ENCODE peak calls at places on chromosomes 16 and 17, in ten cellular contexts. One of them, this sample, is unnamed.

GRCh38 chr16:11312718-11313492 is 31.8 kb upstream of the PRM1 start:
- DNase-seq in stimulated activated CD8-positive, alpha-beta memory T cell treated with anti-CD3 and anti-CD28 coated beads, Interleukin-7, amount 100 ng/mL, for 1 hour: no peak
- DNase-seq in SK-N-SH: no peak
- DNase-seq in activated T-helper 9 cell treated with anti-CD3 and anti-CD28 coated beads, Interleukin-2, amount 50 U/mL, for 16 hours: no peak
- DNase-seq in head of caudate nucleus: no peak
- DNase-seq in GM23248: peak
- DNase-seq in stimulated activated CD4-positive, alpha-beta T cell treated with anti-CD3 and anti-CD28 coated beads, Interleukin-1b, Interleukin-23, amount 100 ng/mL, for 4 hours: no peak
- DNase-seq in NCI-H1930: no peak
- DNase-seq in activated T-cell treated with anti-CD3 and anti-CD28 coated beads, Interleukin-2, amount 50 U/mL, for 1 hour: no peak
- DNase-seq in left ventricle myocardium inferior: no peak
- DNase-seq in this sample: peak

GRCh38 chr16:25721439-25721838 is 29.7 kb downstream of the HS3ST4 start:
- DNase-seq in SK-N-SH: no peak
- DNase-seq in GM23248: no peak
- DNase-seq in activated T-cell treated with anti-CD3 and anti-CD28 coated beads, Interleukin-2, amount 50 U/mL, for 1 hour: no peak
- DNase-seq in NCI-H1930: no peak
- DNase-seq in left ventricle myocardium inferior: no peak
- DNase-seq in activated T-helper 9 cell treated with anti-CD3 and anti-CD28 coated beads, Interleukin-2, amount 50 U/mL, for 16 hours: no peak
- DNase-seq in stimulated activated CD4-positive, alpha-beta T cell treated with anti-CD3 and anti-CD28 coated beads, Interleukin-1b, Interleukin-23, amount 100 ng/mL, for 4 hours: no peak
- DNase-seq in head of caudate nucleus: no peak
- DNase-seq in stimulated activated CD8-positive, alpha-beta memory T cell treated with anti-CD3 and anti-CD28 coated beads, Interleukin-7, amount 100 ng/mL, for 1 hour: no peak
- DNase-seq in this sample: no peak

GRCh38 chr16:24139282-24139681 is 116.9 kb upstream of the CACNG3 start:
- DNase-seq in activated T-helper 9 cell treated with anti-CD3 and anti-CD28 coated beads, Interleukin-2, amount 50 U/mL, for 16 hours: no peak
- DNase-seq in SK-N-SH: no peak
- DNase-seq in NCI-H1930: no peak
- DNase-seq in left ventricle myocardium inferior: no peak
- DNase-seq in GM23248: no peak
- DNase-seq in head of caudate nucleus: peak
- DNase-seq in stimulated activated CD4-positive, alpha-beta T cell treated with anti-CD3 and anti-CD28 coated beads, Interleukin-1b, Interleukin-23, amount 100 ng/mL, for 4 hours: no peak
- DNase-seq in stimulated activated CD8-positive, alpha-beta memory T cell treated with anti-CD3 and anti-CD28 coated beads, Interleukin-7, amount 100 ng/mL, for 1 hour: no peak
- DNase-seq in activated T-cell treated with anti-CD3 and anti-CD28 coated beads, Interleukin-2, amount 50 U/mL, for 1 hour: no peak
- DNase-seq in this sample: no peak

GRCh38 chr17:81345211-81346089 is 49.8 kb upstream of the BAHCC1 start:
- DNase-seq in left ventricle myocardium inferior: peak
- DNase-seq in activated T-cell treated with anti-CD3 and anti-CD28 coated beads, Interleukin-2, amount 50 U/mL, for 1 hour: peak
- DNase-seq in NCI-H1930: peak
- DNase-seq in GM23248: peak
- DNase-seq in SK-N-SH: peak
- DNase-seq in activated T-helper 9 cell treated with anti-CD3 and anti-CD28 coated beads, Interleukin-2, amount 50 U/mL, for 16 hours: peak
- DNase-seq in head of caudate nucleus: peak
- DNase-seq in stimulated activated CD4-positive, alpha-beta T cell treated with anti-CD3 and anti-CD28 coated beads, Interleukin-1b, Interleukin-23, amount 100 ng/mL, for 4 hours: peak
- DNase-seq in stimulated activated CD8-positive, alpha-beta memory T cell treated with anti-CD3 and anti-CD28 coated beads, Interleukin-7, amount 100 ng/mL, for 1 hour: no peak
- DNase-seq in this sample: peak

GRCh38 chr17:28551421-28552186 is 820 bp downstream of the UNC119 start:
- DNase-seq in NCI-H1930: no peak
- DNase-seq in stimulated activated CD4-positive, alpha-beta T cell treated with anti-CD3 and anti-CD28 coated beads, Interleukin-1b, Interleukin-23, amount 100 ng/mL, for 4 hours: no peak
- DNase-seq in GM23248: peak
- DNase-seq in activated T-cell treated with anti-CD3 and anti-CD28 coated beads, Interleukin-2, amount 50 U/mL, for 1 hour: no peak
- DNase-seq in left ventricle myocardium inferior: no peak
- DNase-seq in activated T-helper 9 cell treated with anti-CD3 and anti-CD28 coated beads, Interleukin-2, amount 50 U/mL, for 16 hours: no peak
- DNase-seq in SK-N-SH: no peak
- DNase-seq in head of caudate nucleus: no peak
- DNase-seq in stimulated activated CD8-positive, alpha-beta memory T cell treated with anti-CD3 and anti-CD28 coated beads, Interleukin-7, amount 100 ng/mL, for 1 hour: no peak
- DNase-seq in this sample: peak

GRCh38 chr16:66476328-66477027 is 49.4 kb downstream of the BEAN1 start:
- DNase-seq in stimulated activated CD8-positive, alpha-beta memory T cell treated with anti-CD3 and anti-CD28 coated beads, Interleukin-7, amount 100 ng/mL, for 1 hour: peak
- DNase-seq in GM23248: peak
- DNase-seq in stimulated activated CD4-positive, alpha-beta T cell treated with anti-CD3 and anti-CD28 coated beads, Interleukin-1b, Interleukin-23, amount 100 ng/mL, for 4 hours: peak
- DNase-seq in SK-N-SH: peak
- DNase-seq in left ventricle myocardium inferior: no peak
- DNase-seq in activated T-helper 9 cell treated with anti-CD3 and anti-CD28 coated beads, Interleukin-2, amount 50 U/mL, for 16 hours: peak
- DNase-seq in NCI-H1930: no peak
- DNase-seq in head of caudate nucleus: no peak
- DNase-seq in activated T-cell treated with anti-CD3 and anti-CD28 coated beads, Interleukin-2, amount 50 U/mL, for 1 hour: peak
- DNase-seq in this sample: no peak

GRCh38 chr17:1120596-1121441 is 59.0 kb downstream of the ABR start:
- DNase-seq in GM23248: no peak
- DNase-seq in activated T-helper 9 cell treated with anti-CD3 and anti-CD28 coated beads, Interleukin-2, amount 50 U/mL, for 16 hours: no peak
- DNase-seq in left ventricle myocardium inferior: no peak
- DNase-seq in activated T-cell treated with anti-CD3 and anti-CD28 coated beads, Interleukin-2, amount 50 U/mL, for 1 hour: no peak
- DNase-seq in SK-N-SH: no peak
- DNase-seq in stimulated activated CD8-positive, alpha-beta memory T cell treated with anti-CD3 and anti-CD28 coated beads, Interleukin-7, amount 100 ng/mL, for 1 hour: no peak
- DNase-seq in head of caudate nucleus: no peak
- DNase-seq in NCI-H1930: no peak
- DNase-seq in stimulated activated CD4-positive, alpha-beta T cell treated with anti-CD3 and anti-CD28 coated beads, Interleukin-1b, Interleukin-23, amount 100 ng/mL, for 4 hours: no peak
- DNase-seq in this sample: no peak

GRCh38 chr17:15920758-15921239 is 24.1 kb upstream of the ADORA2B start:
- DNase-seq in GM23248: peak
- DNase-seq in activated T-helper 9 cell treated with anti-CD3 and anti-CD28 coated beads, Interleukin-2, amount 50 U/mL, for 16 hours: no peak
- DNase-seq in activated T-cell treated with anti-CD3 and anti-CD28 coated beads, Interleukin-2, amount 50 U/mL, for 1 hour: no peak
- DNase-seq in SK-N-SH: no peak
- DNase-seq in NCI-H1930: no peak
- DNase-seq in stimulated activated CD8-positive, alpha-beta memory T cell treated with anti-CD3 and anti-CD28 coated beads, Interleukin-7, amount 100 ng/mL, for 1 hour: no peak
- DNase-seq in stimulated activated CD4-positive, alpha-beta T cell treated with anti-CD3 and anti-CD28 coated beads, Interleukin-1b, Interleukin-23, amount 100 ng/mL, for 4 hours: no peak
- DNase-seq in head of caudate nucleus: no peak
- DNase-seq in left ventricle myocardium inferior: no peak
- DNase-seq in this sample: no peak

GRCh38 chr16:70740174-70740918 is 54.5 kb upstream of the MTSS2 start:
- DNase-seq in activated T-helper 9 cell treated with anti-CD3 and anti-CD28 coated beads, Interleukin-2, amount 50 U/mL, for 16 hours: no peak
- DNase-seq in stimulated activated CD8-positive, alpha-beta memory T cell treated with anti-CD3 and anti-CD28 coated beads, Interleukin-7, amount 100 ng/mL, for 1 hour: no peak
- DNase-seq in GM23248: no peak
- DNase-seq in left ventricle myocardium inferior: no peak
- DNase-seq in SK-N-SH: no peak
- DNase-seq in stimulated activated CD4-positive, alpha-beta T cell treated with anti-CD3 and anti-CD28 coated beads, Interleukin-1b, Interleukin-23, amount 100 ng/mL, for 4 hours: no peak
- DNase-seq in head of caudate nucleus: no peak
- DNase-seq in NCI-H1930: no peak
- DNase-seq in activated T-cell treated with anti-CD3 and anti-CD28 coated beads, Interleukin-2, amount 50 U/mL, for 1 hour: no peak
- DNase-seq in this sample: no peak

This sample was measured in NCI-H2227 treated with DMSO at 0.1 percent for 48 hours.